ENCODE peak calls at places on chromosomes 5 and 9, in four cellular contexts. W, T, F and U are unnamed samples.

GRCh38 chr5:65248896-65249295 is 232.8 kb downstream of the ADAMTS6 start:
- DNase-seq in W (no peak), T (no peak), F (no peak), U (no peak)

GRCh38 chr9:108117775-108118174 is 628.2 kb upstream of the KLF4 start:
- DNase-seq in W (no peak), T (no peak), F (no peak), U (no peak)

GRCh38 chr5:1666812-1667588 is 132.6 kb downstream of the MRPL36 start:
- DNase-seq in W (peak), T (no peak), F (peak), U (peak)

GRCh38 chr5:158634713-158635112 is 465.0 kb downstream of the EBF1 start:
- DNase-seq in W (peak), T (no peak), F (no peak), U (no peak)

GRCh38 chr9:95100071-95100627 is 217.4 kb downstream of the FANCC start:
- DNase-seq in W (peak), T (no peak), F (no peak), U (no peak)

GRCh38 chr9:107488400-107489143 is 997 bp downstream of the KLF4 start:
- DNase-seq in W (peak), T (peak), F (peak), U (peak)

GRCh38 chr5:67350185-67350584 is 153.6 kb upstream of the CD180 start:
- DNase-seq in W (no peak), T (no peak), F (no peak), U (no peak)

GRCh38 chr5:151005975-151006576 is 14.3 kb upstream of the GPX3 start:
- DNase-seq in W (peak), T (peak), F (no peak), U (no peak)

GRCh38 chr5:134574521-134574920 is 49.1 kb downstream of the JADE2 start:
- DNase-seq in W (no peak), T (no peak), F (no peak), U (no peak)

GRCh38 chr5:2912741-2913140 is 161.3 kb upstream of the IRX2 start:
- DNase-seq in W (no peak), T (no peak), F (peak), U (no peak)

GRCh38 chr9:93676310-93677054 is 100.1 kb downstream of the PHF2 start:
- DNase-seq in W (no peak), T (no peak), F (peak), U (peak)

GRCh38 chr5:138573223-138573622 is 2.0 kb downstream of the HSPA9 start:
- DNase-seq in W (no peak), T (no peak), F (no peak), U (no peak)

GRCh38 chr5:138579517-138579863 is 4.3 kb upstream of the HSPA9 start:
- DNase-seq in W (no peak), T (no peak), F (no peak), U (no peak)

GRCh38 chr5:138573949-138574670 is 1.1 kb downstream of the HSPA9 start:
- DNase-seq in W (peak), T (no peak), F (no peak), U (no peak)

GRCh38 chr5:138574744-138575193 is 432 bp downstream of the HSPA9 start:
- DNase-seq in W (peak), T (no peak), F (no peak), U (no peak)

DNA sequence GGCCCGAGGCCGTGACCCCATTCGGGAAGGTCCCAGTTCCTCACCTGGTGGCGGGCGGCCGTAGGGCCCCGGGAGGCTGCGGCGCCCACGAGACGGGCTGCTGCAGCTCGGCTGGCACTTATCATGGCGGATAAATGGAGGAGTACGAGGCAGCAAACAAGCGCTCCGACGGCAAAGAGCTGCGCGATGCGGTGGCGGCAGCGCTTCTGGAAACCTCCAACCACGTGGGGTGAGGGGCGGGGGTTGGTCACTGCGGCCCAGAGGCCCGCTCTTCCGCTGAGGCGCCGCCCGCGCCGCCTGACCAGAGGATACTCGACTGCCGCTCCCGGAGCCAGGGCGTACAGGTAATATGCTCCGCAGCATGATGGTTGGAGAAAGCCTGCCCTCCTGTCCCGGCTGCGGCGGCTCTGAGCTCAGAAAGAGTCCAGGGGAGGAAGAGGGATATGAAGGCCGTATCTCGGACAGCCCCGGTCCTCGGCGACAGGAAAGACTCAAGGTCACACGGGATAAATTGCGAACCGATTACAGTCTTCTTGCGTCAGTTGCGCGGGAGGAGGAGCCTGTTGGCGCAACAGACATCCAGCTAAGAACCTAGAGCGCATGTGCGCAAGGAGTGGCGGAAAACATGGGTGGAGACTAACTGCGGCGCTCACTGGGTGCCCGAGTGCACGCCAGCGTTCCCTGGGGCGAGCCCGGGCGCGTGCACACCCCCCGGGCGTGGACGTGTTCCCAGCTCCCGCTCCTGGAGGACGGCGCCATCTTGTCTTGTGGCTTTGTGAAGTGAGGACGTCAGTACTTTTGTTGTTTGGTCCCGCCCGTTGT is at the start of gene HSPA9:
- DNase-seq in W (peak), T (peak), F (peak), U (peak)
- TF ChIP-seq CTCF in W (no peak), T (no peak), F (no peak), U (no peak)

DNA sequence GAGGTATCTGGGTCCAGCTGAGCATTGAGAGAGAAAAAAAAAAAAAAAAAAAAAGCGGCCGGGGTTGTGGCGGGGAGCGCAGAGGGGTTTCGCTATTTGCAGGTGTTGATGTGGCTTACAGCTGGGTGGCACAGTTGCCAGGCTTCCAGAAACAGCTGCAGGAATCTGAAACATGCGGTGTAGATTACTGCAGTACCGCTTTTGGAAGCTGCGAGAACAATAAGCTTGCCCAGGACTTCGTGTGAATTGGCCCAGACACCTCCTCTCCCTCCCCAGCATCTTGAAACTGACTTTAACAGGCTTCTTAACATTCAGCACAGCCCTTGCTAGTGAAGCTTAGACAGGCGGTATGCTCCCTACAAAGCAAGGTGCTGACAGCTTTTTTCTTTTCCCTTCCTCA is 104.0 kb downstream of the ATP10B start:
- DNase-seq in W (no peak), T (no peak), F (no peak), U (no peak)
- TF ChIP-seq CTCF in W (no peak), T (no peak), F (no peak), U (no peak)

GRCh38 chr5:78509884-78510769 is 138.4 kb downstream of the LHFPL2 start:
- DNase-seq in W (no peak), T (no peak), F (peak), U (peak)
- TF ChIP-seq CTCF in W (peak), T (peak), F (peak), U (no peak)

GRCh38 chr5:115963566-115963965 is 1.3 kb downstream of the LVRN start:
- DNase-seq in W (no peak), T (no peak), F (no peak), U (no peak)
- TF ChIP-seq CTCF in W (no peak), T (no peak), F (no peak), U (no peak)

GRCh38 chr5:85077581-85077980 is 692.9 kb upstream of the EDIL3 start:
- DNase-seq in W (no peak), T (no peak), F (no peak), U (no peak)
- TF ChIP-seq CTCF in W (no peak), T (no peak), F (no peak), U (no peak)

DNA sequence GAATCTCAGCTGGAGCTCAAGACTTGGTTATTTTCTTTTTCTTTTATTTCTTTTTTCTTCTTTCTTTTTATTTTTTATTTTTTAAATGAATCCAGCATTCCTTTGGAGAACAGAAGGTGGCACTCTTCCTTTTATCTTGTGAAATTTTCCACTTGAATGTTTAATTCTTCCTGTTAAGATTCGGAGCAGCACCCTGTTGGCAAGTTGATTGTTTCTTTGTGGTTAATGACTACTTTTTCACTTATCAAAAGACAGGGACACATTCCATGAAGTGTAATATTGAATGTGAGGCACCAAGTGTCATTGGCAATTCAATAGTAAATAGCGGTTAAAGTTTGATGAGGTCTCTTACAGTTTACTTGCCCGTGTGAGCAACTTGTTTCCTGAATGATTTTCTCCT is 240.5 kb upstream of the CHD1 start:
- DNase-seq in W (peak), T (peak), F (no peak), U (no peak)
- TF ChIP-seq CTCF in W (peak), T (peak), F (peak), U (peak)

DNA sequence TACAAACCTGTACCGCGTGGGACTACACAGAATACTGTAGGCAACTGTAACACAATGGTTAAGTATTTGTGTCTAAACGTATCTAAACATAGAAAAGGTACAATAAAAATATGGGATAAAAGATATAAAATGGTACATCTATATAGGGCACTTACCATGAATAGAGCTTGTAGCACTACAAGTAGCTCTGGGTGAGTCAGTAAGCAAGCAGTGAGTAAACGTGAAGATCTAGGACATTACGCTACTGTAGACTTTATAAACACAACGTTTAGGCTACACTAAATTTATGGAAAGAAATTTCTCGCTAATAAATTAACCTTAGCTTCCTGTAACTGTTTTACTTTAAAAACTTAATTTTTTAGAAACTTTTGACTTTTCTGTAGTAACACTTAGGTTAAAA is 46.5 kb downstream of the MRPS27 start:
- DNase-seq in W (no peak), T (no peak), F (no peak), U (no peak)
- TF ChIP-seq CTCF in W (no peak), T (no peak), F (no peak), U (no peak)

DNA sequence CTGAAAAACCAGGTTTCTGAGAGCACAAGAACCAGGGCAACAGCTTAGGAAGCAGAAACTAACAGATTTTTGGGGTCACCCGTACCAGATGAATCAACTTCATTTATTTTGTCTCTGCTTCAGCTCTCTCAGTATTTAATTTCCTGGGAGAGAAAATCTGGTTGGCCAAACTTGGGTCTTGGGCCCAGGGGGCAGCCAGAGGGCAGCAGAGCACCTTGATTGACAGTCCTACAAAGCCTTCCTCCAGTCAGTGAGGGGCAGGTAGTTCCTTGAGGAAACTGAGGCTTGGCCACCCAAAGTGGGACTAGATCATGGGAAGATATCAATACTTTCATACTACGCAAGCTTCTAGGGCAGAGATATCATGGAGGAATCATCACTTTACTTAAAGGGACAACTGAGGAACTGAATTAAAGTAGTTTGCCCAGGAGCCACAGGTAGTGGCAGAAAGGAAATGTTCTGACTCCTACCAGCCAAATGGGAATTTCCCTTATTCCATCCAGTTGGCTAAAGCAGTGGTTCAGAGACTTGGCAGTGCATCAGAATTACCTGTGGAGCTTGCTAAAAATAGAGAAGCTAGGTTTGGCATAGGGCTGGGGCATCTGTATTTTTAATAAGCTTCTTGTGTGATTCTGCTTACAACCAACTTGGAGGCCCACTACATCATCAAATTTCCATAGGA is 21.5 kb upstream of the ARHGAP26 start:
- DNase-seq in W (peak), T (no peak), F (peak), U (no peak)
- TF ChIP-seq CTCF in W (peak), T (peak), F (peak), U (no peak)